ENCODE peak calls at places on chromosomes 16 and 17, in five cellular contexts. L is heart left ventricle, O is transverse colon, X is SK-N-SH, Y is ascending aorta. F is an unnamed sample. For H3K4me1, the result is how much of the 10 kb centered on the place peaks cover.

GRCh38 chr16:19583665-19584300 is 28.3 kb downstream of the VPS35L start:
- DNase-seq in Y (no peak), L (no peak), O (peak), X (peak), F (no peak)

GRCh38 chr17:7404737-7405412 is 978 bp upstream of the TMEM256 start:
- DNase-seq in O (no peak), X (peak), L (peak), Y (no peak), F (peak)

GRCh38 chr16:73433493-73434307 is 385.8 kb upstream of the ZFHX3 start:
- DNase-seq in Y (no peak), L (no peak), O (no peak), X (no peak), F (no peak)

GRCh38 chr16:79653337-79654000 is 52.9 kb upstream of the MAF start:
- DNase-seq in O (no peak), L (peak), X (peak), Y (no peak), F (no peak)

GRCh38 chr17:29722411-29723198 is 99.9 kb upstream of the CORO6 start:
- DNase-seq in O (peak), Y (peak), L (peak), X (peak), F (no peak)

GRCh38 chr16:31181102-31181830 is 1.3 kb downstream of the FUS start:
- DNase-seq in Y (no peak), O (peak), X (no peak), L (peak), F (peak)

GRCh38 chr16:87267566-87267965 is 49.6 kb downstream of the C16orf95 start:
- DNase-seq in Y (no peak), X (no peak), L (no peak), O (no peak), F (no peak)

GRCh38 chr16:31202402-31203385 is at the start of gene PYCARD:
- DNase-seq in L (peak), O (peak), Y (no peak), X (peak), F (peak)

GRCh38 chr17:80260791-80261158 is at the start of gene RNF213:
- DNase-seq in O (peak), X (peak), L (peak), Y (no peak), F (peak)

GRCh38 chr16:79089735-79090284 is 510.7 kb downstream of the MAF start:
- DNase-seq in Y (no peak), O (peak), L (peak), X (no peak), F (no peak)

GRCh38 chr16:81101702-81102101 is 5.5 kb upstream of the GCSH start:
- DNase-seq in L (no peak), Y (no peak), O (no peak), X (no peak), F (no peak)

GRCh38 chr17:35242158-35242804 is 591 bp upstream of the SLFN5 start:
- DNase-seq in O (peak), L (peak), X (peak), Y (peak), F (peak)

GRCh38 chr17:15920758-15921239 is 24.1 kb upstream of the ADORA2B start:
- DNase-seq in Y (no peak), O (peak), L (no peak), X (no peak), F (no peak)

GRCh38 chr17:71741836-71742235 is 379.0 kb upstream of the SOX9 start:
- DNase-seq in X (no peak), O (no peak), Y (no peak), L (no peak), F (no peak)

GRCh38 chr17:16407911-16408588 is 7.3 kb upstream of the TRPV2 start:
- DNase-seq in X (peak), Y (no peak), L (peak), O (peak), F (peak)

GRCh38 chr17:72970794-72971512 is 121.5 kb downstream of the SLC39A11 start:
- DNase-seq in X (no peak), Y (no peak), L (no peak), O (no peak), F (no peak)

GRCh38 chr17:18248300-18248731 is 10.2 kb downstream of the FLII start:
- DNase-seq in Y (no peak), X (peak), L (peak), O (peak), F (no peak)

GRCh38 chr17:47252209-47252608 is 1.4 kb upstream of the ITGB3 start:
- DNase-seq in Y (no peak), O (no peak), X (no peak), L (no peak), F (no peak)

GRCh38 chr16:81627024-81627423 is 152.1 kb upstream of the PLCG2 start:
- DNase-seq in X (no peak), Y (no peak), O (no peak), L (no peak), F (no peak)

GRCh38 chr16:71367243-71367976 is 8.9 kb downstream of the CALB2 start:
- DNase-seq in Y (no peak), X (peak), O (peak), L (no peak), F (peak)

GRCh38 chr17:10210151-10210574 is 11.8 kb upstream of the GAS7 start:
- DNase-seq in X (no peak), Y (no peak), O (peak), L (no peak), F (no peak)

GRCh38 chr17:71032746-71033273 is 863.5 kb downstream of the KCNJ2 start:
- DNase-seq in L (no peak), Y (no peak), X (no peak), O (no peak), F (no peak)

GRCh38 chr17:77465358-77466041 is 324.7 kb downstream of the SEC14L1 start:
- DNase-seq in L (peak), O (peak), X (no peak), Y (peak), F (peak)

GRCh38 chr17:79566251-79566955 is 44.4 kb downstream of the RBFOX3 start:
- DNase-seq in O (no peak), L (no peak), Y (no peak), X (no peak), F (peak)

GRCh38 chr16:21986692-21987246 is 14.1 kb downstream of the PDZD9 start:
- DNase-seq in L (no peak), Y (no peak), O (no peak), X (no peak), F (no peak)

GRCh38 chr17:1455291-1455747 is 713 bp downstream of the CRK start:
- DNase-seq in Y (no peak), O (peak), X (peak), L (peak), F (peak)

GRCh38 chr17:76237859-76238313 is 2.4 kb downstream of the RNF157 start:
- DNase-seq in L (no peak), O (peak), Y (no peak), X (no peak), F (no peak)

GRCh38 chr17:5583426-5584382 is 605 bp downstream of the NLRP1 start:
- DNase-seq in X (no peak), L (no peak), Y (no peak), O (no peak), F (peak)

GRCh38 chr16:3188925-3189825 is 1.2 kb downstream of the OR1F1 start:
- DNase-seq in Y (no peak), L (no peak), X (peak), O (no peak), F (no peak)

GRCh38 chr16:3188675-3188924 is 596 bp downstream of the OR1F1 start:
- DNase-seq in L (no peak), O (no peak), X (no peak), Y (no peak), F (no peak)

GRCh38 chr16:3186946-3187690 is 886 bp upstream of the OR1F1 start:
- DNase-seq in O (no peak), Y (no peak), L (no peak), X (no peak), F (no peak)

GRCh38 chr16:3189869-3190268 is 1.9 kb downstream of the OR1F1 start:
- DNase-seq in L (no peak), X (no peak), O (no peak), Y (no peak), F (no peak)

DNA sequence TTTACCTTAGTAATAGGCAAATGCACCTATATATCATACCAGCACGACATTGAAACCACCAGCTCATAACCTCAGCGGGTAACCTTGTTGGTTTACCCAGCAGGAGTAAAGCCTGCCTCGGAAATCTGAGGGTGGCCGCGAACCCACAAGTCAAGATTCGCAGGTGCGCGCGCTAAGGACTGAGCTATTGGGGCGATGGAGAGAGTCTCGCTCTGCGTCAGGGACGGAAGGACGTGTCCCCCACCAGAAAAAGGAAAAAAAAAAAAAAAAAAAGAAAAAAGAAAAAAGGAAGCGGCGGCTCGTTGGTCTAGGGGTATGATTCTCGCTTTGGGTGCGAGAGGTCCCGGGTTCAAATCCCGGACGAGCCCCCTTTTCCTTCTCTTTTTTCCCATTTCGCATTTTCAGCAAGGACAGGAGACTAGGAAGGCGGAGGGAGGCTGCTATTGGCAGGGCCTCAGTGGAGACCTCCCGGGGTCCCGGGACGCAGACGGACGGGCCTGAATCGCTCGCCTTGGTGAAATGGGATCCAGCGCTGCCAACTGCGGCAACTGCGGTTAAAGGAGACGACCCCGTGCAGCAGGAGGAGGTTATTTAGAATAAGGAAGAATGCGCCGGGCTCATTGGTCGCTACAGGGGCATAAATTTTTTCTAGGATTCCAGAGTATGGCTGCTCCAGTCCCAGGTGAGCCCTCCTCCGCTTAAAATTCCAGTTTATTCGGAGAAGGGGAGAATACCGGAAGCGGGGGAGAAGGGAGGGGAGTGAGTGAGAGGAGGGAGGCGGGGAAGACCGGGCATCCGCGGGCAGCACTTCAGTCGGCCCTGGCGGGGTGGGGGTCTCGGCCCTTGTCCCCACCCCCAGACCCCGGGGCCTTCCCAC is at the start of gene OR1F1:
- DNase-seq in X (peak), L (no peak), O (no peak), Y (no peak), F (no peak)
- H3K4me3 ChIP-seq in X (peak), L (peak), O (no peak), Y (no peak), F (peak)

GRCh38 chr17:50047488-50048126 is 8.3 kb upstream of the ITGA3 start:
- DNase-seq in L (no peak), Y (no peak), O (no peak), X (no peak), F (no peak)

GRCh38 chr17:50045154-50045553 is 10.8 kb upstream of the ITGA3 start:
- DNase-seq in Y (no peak), O (no peak), X (no peak), L (no peak), F (no peak)

GRCh38 chr17:50047083-50047482 is 8.8 kb upstream of the ITGA3 start:
- DNase-seq in X (no peak), Y (no peak), L (no peak), O (no peak), F (no peak)

GRCh38 chr17:50046179-50046578 is 9.7 kb upstream of the ITGA3 start:
- DNase-seq in Y (no peak), X (no peak), O (no peak), L (no peak), F (no peak)

DNA sequence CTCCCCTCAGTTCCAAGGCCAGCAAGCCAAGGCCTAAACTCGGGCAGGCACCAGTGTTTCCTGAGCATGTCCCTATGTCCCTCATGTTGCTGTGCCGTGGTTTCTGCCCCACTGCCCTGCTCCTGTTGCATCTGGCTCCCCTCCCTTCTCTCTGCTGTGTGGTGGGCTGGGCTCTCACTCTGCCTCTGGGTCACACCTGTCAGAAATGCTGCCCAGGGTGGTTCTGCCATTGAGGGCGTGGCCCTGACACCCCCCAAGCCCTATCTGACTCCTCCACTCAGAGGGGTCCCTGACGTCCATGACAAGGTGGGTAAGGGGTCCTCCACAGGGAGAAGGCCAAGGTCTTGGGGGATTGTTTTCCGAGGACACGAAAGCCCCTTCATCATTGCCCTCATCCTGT is 9.2 kb upstream of the ITGA3 start:
- DNase-seq in L (no peak), Y (no peak), X (no peak), O (no peak), F (no peak)
- H3K4me1 ChIP-seq in L (under half), Y (under half), X (half or more), O (under half), F (half or more)

GRCh38 chr17:49874911-49875310 is 27.0 kb upstream of the TAC4 start:
- DNase-seq in X (no peak), Y (no peak), O (no peak), L (no peak), F (no peak)
- TF ChIP-seq CTCF in X (no peak), Y (no peak), O (no peak), L (no peak), F (no peak)

DNA sequence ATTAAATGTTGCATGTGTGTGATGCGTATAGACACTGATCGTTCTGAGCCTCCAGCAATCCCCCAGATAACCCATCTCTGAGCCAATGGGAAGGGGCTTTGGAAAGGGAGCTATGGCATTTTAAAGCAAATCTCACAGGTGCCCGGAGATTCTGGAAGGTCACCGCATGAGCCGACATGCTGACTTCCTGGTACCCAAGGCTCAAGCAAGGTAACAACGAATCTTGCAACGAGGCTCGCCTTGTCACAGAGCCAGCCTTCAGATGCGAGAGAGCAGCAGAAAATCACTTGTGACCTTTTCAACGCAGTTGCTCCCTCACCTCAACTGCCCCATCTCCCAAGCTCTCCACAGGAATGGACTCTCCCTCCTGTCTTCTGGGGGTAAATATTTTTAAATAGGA is 154.8 kb upstream of the CDH5 start:
- DNase-seq in O (no peak), Y (no peak), L (no peak), X (no peak), F (no peak)
- H3K4me3 ChIP-seq in O (no peak), Y (no peak), L (no peak), X (no peak), F (no peak)